ENCODE peak calls at places on chromosomes 5 and 9, in eight cellular contexts. N is fibroblast of lung; M is IMR-90; I is left ventricle myocardium inferior; X is CD8-positive, alpha-beta T cell; K is K562; A is cardiac muscle cell; U is kidney. T is an unnamed sample. For H3K4me1 and H3K36me3, the result is how much of the 10 kb centered on the place peaks cover.

GRCh38 chr5:137190441-137190840 is 308.7 kb downstream of the SPOCK1 start:
- DNase-seq in U (no peak), N (peak), X (no peak), K (no peak), A (no peak), M (peak), I (no peak), T (no peak)

GRCh38 chr5:22852807-22853670 is at the start of gene CDH12:
- DNase-seq in X (no peak), K (no peak), M (no peak), A (peak), U (no peak), N (no peak), I (no peak), T (no peak)

GRCh38 chr5:155772009-155772662 is 554.8 kb upstream of the SGCD start:
- DNase-seq in K (no peak), U (no peak), N (no peak), I (no peak), X (no peak), A (no peak), M (no peak), T (no peak)

GRCh38 chr5:75465480-75465879 is 45.9 kb downstream of the CERT1 start:
- DNase-seq in N (peak), U (no peak), X (no peak), A (peak), K (no peak), I (no peak), M (peak), T (no peak)

GRCh38 chr5:134086215-134086942 is 28.1 kb upstream of the TCF7 start:
- DNase-seq in U (no peak), A (no peak), N (no peak), I (no peak), K (no peak), M (no peak), X (no peak), T (no peak)

GRCh38 chr9:124222918-124223720 is 34.6 kb upstream of the NEK6 start:
- DNase-seq in M (peak), A (no peak), I (peak), X (no peak), U (no peak), N (no peak), K (no peak), T (peak)

GRCh38 chr9:14561929-14562386 is 131.3 kb downstream of the ZDHHC21 start:
- DNase-seq in U (no peak), I (no peak), K (no peak), M (no peak), N (no peak), X (no peak), A (peak), T (no peak)

GRCh38 chr5:55554879-55555278 is 20.1 kb upstream of the PLPP1 start:
- DNase-seq in N (no peak), K (no peak), M (no peak), A (no peak), X (no peak), U (no peak), I (no peak), T (no peak)

GRCh38 chr9:122200960-122201635 is 27.7 kb downstream of the LHX6 start:
- DNase-seq in M (peak), K (no peak), N (peak), U (peak), I (no peak), A (no peak), X (no peak), T (no peak)

GRCh38 chr5:159003045-159004030 is 96.4 kb downstream of the EBF1 start:
- DNase-seq in N (peak), U (no peak), X (no peak), K (no peak), I (no peak), M (peak), A (no peak), T (no peak)

GRCh38 chr5:83126501-83126900 is 49.2 kb downstream of the XRCC4 start:
- DNase-seq in I (no peak), N (no peak), U (no peak), M (no peak), A (no peak), K (no peak), X (no peak), T (no peak)

GRCh38 chr5:97986069-97986468 is 787.4 kb upstream of the RGMB start:
- DNase-seq in M (peak), U (no peak), A (no peak), I (no peak), X (no peak), N (peak), K (no peak), T (no peak)

GRCh38 chr5:132756542-132756941 is 9.3 kb downstream of the CCNI2 start:
- DNase-seq in N (no peak), M (no peak), A (no peak), I (no peak), K (no peak), X (no peak), U (no peak), T (no peak)

GRCh38 chr5:163033656-163034055 is 403.7 kb upstream of the CCNG1 start:
- DNase-seq in A (no peak), X (no peak), I (no peak), K (peak), U (no peak), M (no peak), N (no peak), T (no peak)

GRCh38 chr5:171484460-171484899 is 65.0 kb downstream of the FGF18 start:
- DNase-seq in N (peak), M (no peak), A (no peak), I (no peak), X (peak), U (no peak), K (peak), T (no peak)

GRCh38 chr9:91914937-91915336 is 35.1 kb downstream of the ROR2 start:
- DNase-seq in I (no peak), K (no peak), M (no peak), A (no peak), U (no peak), X (no peak), N (no peak), T (no peak)
- H3K4me3 ChIP-seq in I (no peak), K (no peak), M (no peak), A (no peak), U (no peak), X (no peak), N (no peak), T (no peak)

DNA sequence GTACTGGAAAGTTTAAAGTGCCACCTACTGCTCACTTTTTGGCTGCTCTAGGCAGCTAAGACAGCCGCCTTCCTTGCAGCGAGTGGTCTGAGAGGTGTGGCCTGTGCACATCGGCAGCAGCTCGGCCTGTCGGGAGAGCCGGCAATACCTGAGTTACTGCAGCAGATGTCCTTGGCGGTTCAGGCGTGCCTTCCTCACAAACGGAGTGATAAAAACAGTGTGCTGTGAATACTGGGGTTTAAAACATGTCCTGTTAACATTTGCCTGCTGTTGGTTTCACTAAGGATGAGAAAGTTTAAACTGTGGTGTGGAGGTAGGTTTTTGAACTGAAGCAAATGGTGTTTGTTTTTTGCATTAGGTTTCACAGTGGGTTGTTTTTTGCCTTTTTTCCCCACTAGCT is 12.9 kb downstream of the TRAF2 start:
- DNase-seq in K (no peak), M (no peak), A (no peak), I (no peak), U (no peak), X (no peak), N (no peak), T (no peak)
- H3K4me1 ChIP-seq in K (under half), M (under half), A (under half), I (under half), U (under half), X (under half), N (under half), T (under half)

GRCh38 chr9:136921307-136921706 is 23.2 kb downstream of the FBXW5 start:
- DNase-seq in K (no peak), N (no peak), A (no peak), M (no peak), U (no peak), X (no peak), I (no peak), T (no peak)
- H3K36me3 ChIP-seq in K (half or more), N (under half), A (under half), M (under half), U (under half), X (under half), I (half or more), T (under half)

DNA sequence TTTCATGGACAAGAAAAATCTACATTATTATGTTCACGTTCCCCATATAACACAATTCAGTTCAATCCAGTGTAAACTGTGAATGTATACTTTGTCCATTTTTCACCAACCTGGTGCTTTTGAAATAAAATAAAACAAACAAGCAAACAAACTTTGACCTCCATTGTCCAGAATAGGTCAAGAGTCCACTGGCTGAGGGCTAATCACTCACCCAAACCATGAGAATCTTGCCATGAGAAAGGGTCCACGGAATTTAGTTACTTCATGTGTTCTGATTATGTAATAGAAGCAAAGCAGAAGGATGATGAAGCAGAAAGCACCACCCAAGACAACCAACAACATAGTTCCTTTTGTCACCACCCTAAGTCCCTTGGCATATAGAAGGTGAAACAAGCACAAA is 28.7 kb downstream of the DIAPH1 start:
- DNase-seq in M (no peak), A (no peak), X (no peak), U (no peak), N (no peak), I (no peak), K (no peak), T (no peak)
- H3K4me3 ChIP-seq in M (no peak), A (no peak), X (no peak), U (no peak), N (no peak), I (no peak), K (no peak), T (peak)

GRCh38 chr9:37191403-37192089 is 71.2 kb downstream of the ZCCHC7 start:
- DNase-seq in X (no peak), I (no peak), A (no peak), U (no peak), N (no peak), K (no peak), M (no peak), T (no peak)
- H3K4me1 ChIP-seq in X (under half), I (under half), A (under half), U (under half), N (under half), K (under half), M (under half), T (under half)

GRCh38 chr9:136777359-136777758 is 13.0 kb upstream of the LCN15 start:
- DNase-seq in K (no peak), X (no peak), I (no peak), M (no peak), A (no peak), U (peak), N (no peak), T (no peak)
- H3K36me3 ChIP-seq in K (under half), X (under half), I (under half), M (under half), A (under half), U (under half), N (under half), T (under half)

DNA sequence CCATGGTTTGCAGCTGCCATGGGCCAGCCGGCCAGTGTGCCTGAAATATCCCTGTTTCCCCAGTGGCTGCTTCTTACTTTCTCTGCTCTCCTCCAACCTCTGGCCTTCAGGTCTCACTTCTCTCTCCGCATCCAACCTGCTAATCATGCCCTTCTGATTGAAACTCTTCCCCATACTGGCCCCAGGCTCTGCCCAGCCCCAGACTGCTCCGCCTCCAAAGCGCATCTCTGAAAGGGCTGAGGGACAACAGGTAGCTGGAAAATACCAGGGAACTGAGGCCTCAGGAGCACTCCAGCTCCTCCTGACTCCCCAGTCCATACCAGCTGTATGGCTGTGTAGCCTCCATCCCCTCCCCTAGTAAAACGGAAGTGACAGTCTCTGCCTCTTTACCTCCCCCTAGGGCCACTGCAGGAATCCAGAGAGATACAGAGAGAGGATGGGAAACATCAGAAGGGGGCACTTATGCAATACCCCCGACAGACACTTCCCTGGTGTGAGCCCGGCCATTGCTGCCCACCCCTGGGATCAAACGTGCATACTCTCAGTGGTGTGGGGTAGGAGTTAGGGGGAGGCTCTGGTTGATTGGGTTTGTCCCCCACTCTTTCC is 34.2 kb downstream of the PAX5 start:
- DNase-seq in M (no peak), I (no peak), K (peak), A (no peak), X (no peak), U (no peak), N (no peak), T (no peak)
- H3K4me3 ChIP-seq in M (no peak), I (no peak), K (no peak), A (no peak), X (no peak), U (no peak), N (no peak), T (no peak)

GRCh38 chr5:17360879-17361278 is 137.2 kb upstream of the TAF11L2 start:
- DNase-seq in X (no peak), K (no peak), U (no peak), M (no peak), N (no peak), A (no peak), I (no peak), T (no peak)

GRCh38 chr5:17359451-17359965 is 138.5 kb upstream of the TAF11L2 start:
- DNase-seq in U (no peak), X (no peak), K (no peak), M (peak), I (no peak), A (no peak), N (peak), T (no peak)

GRCh38 chr5:17357504-17357903 is 140.1 kb downstream of the BASP1 start:
- DNase-seq in I (no peak), U (no peak), N (no peak), A (no peak), K (no peak), M (no peak), X (no peak), T (no peak)

GRCh38 chr5:17354265-17354664 is 136.8 kb downstream of the BASP1 start:
- DNase-seq in N (no peak), I (no peak), U (no peak), K (no peak), X (no peak), M (no peak), A (no peak), T (no peak)

GRCh38 chr5:17355585-17356346 is 138.3 kb downstream of the BASP1 start:
- DNase-seq in I (no peak), M (peak), N (peak), A (no peak), K (no peak), U (no peak), X (no peak), T (no peak)
- H3K4me1 ChIP-seq in I (under half), M (under half), N (under half), A (under half), K (under half), U (under half), X (under half), T (under half)

GRCh38 chr5:2886531-2886930 is 135.1 kb upstream of the IRX2 start:
- DNase-seq in N (no peak), X (no peak), A (no peak), K (no peak), U (no peak), I (no peak), M (no peak), T (no peak)
- H3K36me3 ChIP-seq in N (under half), X (under half), A (under half), K (under half), U (under half), I (under half), M (under half), T (under half)

T was measured in right lobe of liver.